ENCODE peak calls at places on chromosomes 4 and X, in four cellular contexts. D is osteocyte, N is brain microvascular endothelial cell, O is foreskin fibroblast. U is an unnamed sample.

GRCh38 chr4:119151161-119151560 is 15.5 kb downstream of the MYOZ2 start:
- DNase-seq in D (no peak), O (no peak), N (no peak), U (no peak)

GRCh38 chr4:139869810-139870209 is 204.2 kb downstream of the MGST2 start:
- DNase-seq in N (no peak), O (no peak), D (no peak), U (no peak)

GRCh38 chr4:159240690-159241089 is 137.8 kb downstream of the RAPGEF2 start:
- DNase-seq in O (no peak), D (no peak), N (no peak), U (no peak)

GRCh38 chr4:1345905-1346780 is 865 bp upstream of the UVSSA start:
- DNase-seq in D (no peak), O (no peak), N (peak), U (peak)

GRCh38 chrX:93874554-93874953 is 200.5 kb downstream of the FAM133A start:
- DNase-seq in N (no peak), D (no peak), O (no peak), U (no peak)

GRCh38 chrX:149950681-149951080 is 12.4 kb upstream of the EOLA2 start:
- DNase-seq in D (no peak), O (peak), N (peak), U (peak)

GRCh38 chr4:123235431-123235830 is 161.2 kb upstream of the SPRY1 start:
- DNase-seq in D (no peak), N (peak), O (no peak), U (peak)

GRCh38 chr4:176320340-176320975 is 692 bp downstream of the SPCS3 start:
- DNase-seq in D (peak), O (peak), N (peak), U (peak)

GRCh38 chr4:87543835-87544461 is 14.8 kb upstream of the SPARCL1 start:
- DNase-seq in O (peak), N (peak), D (no peak), U (peak)

GRCh38 chr4:95506264-95506663 is 42.5 kb downstream of the UNC5C start:
- DNase-seq in D (no peak), N (peak), O (no peak), U (no peak)

GRCh38 chrX:21943460-21944135 is 3.1 kb downstream of the SMS start:
- DNase-seq in O (peak), D (no peak), N (peak), U (peak)

GRCh38 chr4:128379860-128380259 is 92.2 kb upstream of the PGRMC2 start:
- DNase-seq in D (no peak), N (peak), O (no peak), U (peak)

GRCh38 chrX:104659037-104659744 is 93.2 kb downstream of the IL1RAPL2 start:
- DNase-seq in D (no peak), N (no peak), O (no peak), U (no peak)

GRCh38 chr4:4854649-4855292 is 4.7 kb upstream of the MSX1 start:
- DNase-seq in N (no peak), O (no peak), D (no peak), U (no peak)

GRCh38 chr4:158211288-158211687 is 1.0 kb downstream of the TMEM144 start:
- DNase-seq in N (no peak), D (no peak), O (no peak), U (no peak)

GRCh38 chr4:1801286-1801958 is 8.3 kb downstream of the FGFR3 start:
- DNase-seq in D (no peak), O (no peak), N (no peak), U (no peak)

GRCh38 chrX:15497865-15498264 is 2.7 kb upstream of the BMX start:
- DNase-seq in O (no peak), N (peak), D (no peak), U (peak)

GRCh38 chr4:137545461-137545861 is 13.2 kb upstream of the PCDH18 start:
- DNase-seq in N (peak), D (no peak), O (peak), U (peak)
- TF ChIP-seq CTCF in N (peak), D (peak), O (no peak), U (no peak)

GRCh38 chr4:46886711-46887110 is 22.3 kb downstream of the COX7B2 start:
- DNase-seq in D (no peak), N (peak), O (no peak), U (no peak)
- TF ChIP-seq CTCF in D (peak), N (peak), O (peak), U (peak)

GRCh38 chrX:37910186-37910585 is 62.8 kb upstream of the DYNLT3 start:
- DNase-seq in N (no peak), D (no peak), O (no peak), U (no peak)

GRCh38 chrX:37906357-37906756 is 59.0 kb upstream of the DYNLT3 start:
- DNase-seq in D (no peak), N (no peak), O (no peak), U (no peak)

GRCh38 chrX:37904833-37905232 is 57.5 kb upstream of the DYNLT3 start:
- DNase-seq in N (no peak), O (no peak), D (no peak), U (no peak)

GRCh38 chrX:37905436-37906147 is 58.2 kb upstream of the DYNLT3 start:
- DNase-seq in N (peak), D (peak), O (no peak), U (no peak)
- TF ChIP-seq CTCF in N (peak), D (peak), O (peak), U (peak)

DNA sequence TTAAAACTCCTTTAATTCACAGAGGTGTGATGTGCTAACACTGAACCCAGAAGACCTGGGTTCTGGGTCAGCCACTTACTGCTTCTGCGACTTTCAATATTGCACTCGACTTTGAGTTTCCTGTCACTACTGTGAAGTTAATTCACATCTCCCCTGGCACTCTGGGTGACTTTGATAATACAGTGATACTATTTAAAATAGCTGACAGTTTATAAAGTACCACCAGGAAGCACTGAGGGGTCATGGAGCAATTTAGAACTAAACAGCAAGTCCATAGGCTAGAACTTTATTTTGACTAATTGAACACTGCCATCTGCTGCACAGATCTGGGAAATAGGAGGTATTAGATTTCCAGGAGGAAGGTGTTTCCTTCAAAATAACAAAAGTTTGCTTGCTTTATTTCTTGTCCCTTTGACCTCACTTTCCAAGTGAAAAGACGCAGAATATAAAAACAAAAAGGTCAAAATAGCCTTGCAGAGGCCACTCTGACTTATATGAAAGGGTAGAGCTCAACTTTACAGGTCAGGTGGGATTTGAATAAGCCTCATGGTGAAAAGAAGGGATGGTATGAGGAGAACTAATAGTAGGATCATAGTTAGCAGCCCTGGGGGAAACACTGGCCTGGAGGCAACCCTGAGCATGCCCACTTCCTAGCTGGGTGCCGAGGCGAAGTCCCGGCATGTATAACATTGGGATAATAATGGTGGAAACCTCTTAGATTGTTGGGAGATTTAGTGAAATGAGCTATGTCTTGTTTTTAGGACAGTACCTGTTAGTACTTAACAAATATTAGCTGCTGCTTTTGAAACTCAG is 53.4 kb downstream of the ZNF518B start:
- DNase-seq in D (no peak), O (peak), N (peak), U (peak)
- TF ChIP-seq CTCF in D (peak), O (peak), N (peak), U (peak)

GRCh38 chr4:54440394-54441223 is 211.5 kb downstream of the PDGFRA start:
- DNase-seq in D (no peak), N (peak), O (peak), U (peak)
- TF ChIP-seq CTCF in D (peak), N (peak), O (peak), U (peak)

GRCh38 chr4:112939901-112940300 is 109.6 kb upstream of the ANK2 start:
- DNase-seq in O (no peak), D (no peak), N (no peak), U (no peak)

GRCh38 chr4:112942077-112942476 is 107.4 kb upstream of the ANK2 start:
- DNase-seq in N (no peak), D (no peak), O (no peak), U (no peak)

GRCh38 chr4:112940364-112940763 is 109.1 kb upstream of the ANK2 start:
- DNase-seq in O (no peak), N (no peak), D (no peak), U (no peak)

GRCh38 chr4:112933790-112934189 is 115.7 kb upstream of the ANK2 start:
- DNase-seq in N (no peak), D (no peak), O (no peak), U (no peak)

GRCh38 chr4:112938461-112939058 is 110.9 kb upstream of the ANK2 start:
- DNase-seq in N (peak), O (peak), D (no peak), U (peak)
- TF ChIP-seq CTCF in N (peak), O (peak), D (peak), U (peak)

U was measured in HFFc6.